ENCODE peak calls at places on chromosome 4, in five cellular contexts. M is pancreas; X is fibroblast of lung; E is CD8-positive, alpha-beta T cell; W is left ventricle myocardium inferior. P is an unnamed sample. For H3K27me3, the result is how much of the 10 kb centered on the place peaks cover.

GRCh38 chr4:11624370-11624769 is 195.7 kb upstream of the HS3ST1 start:
- DNase-seq in E (no peak), M (no peak), W (no peak), X (no peak), P (peak)

GRCh38 chr4:42306221-42307109 is 90.8 kb upstream of the SHISA3 start:
- DNase-seq in E (no peak), X (peak), M (no peak), W (peak), P (no peak)

GRCh38 chr4:176601156-176601555 is 191.6 kb downstream of the VEGFC start:
- DNase-seq in M (no peak), E (no peak), X (no peak), W (no peak), P (no peak)

GRCh38 chr4:24601121-24601520 is 16.8 kb upstream of the DHX15 start:
- DNase-seq in X (no peak), W (no peak), M (no peak), E (no peak), P (no peak)

GRCh38 chr4:776743-777441 is 49.0 kb downstream of the CPLX1 start:
- DNase-seq in W (no peak), X (no peak), M (no peak), E (no peak), P (no peak)

GRCh38 chr4:157045507-157046127 is 30.3 kb upstream of the GLRB start:
- DNase-seq in M (no peak), X (peak), W (no peak), E (no peak), P (peak)

GRCh38 chr4:119232286-119232685 is 19.8 kb downstream of the USP53 start:
- DNase-seq in M (no peak), E (no peak), X (no peak), W (no peak), P (no peak)

GRCh38 chr4:10949039-10949728 is 264.6 kb upstream of the CLNK start:
- DNase-seq in M (no peak), W (no peak), E (no peak), X (no peak), P (no peak)

GRCh38 chr4:24186466-24186865 is 296.6 kb upstream of the PPARGC1A start:
- DNase-seq in E (no peak), X (no peak), M (no peak), W (no peak), P (no peak)

GRCh38 chr4:111066001-111066400 is 443.1 kb upstream of the PITX2 start:
- DNase-seq in M (no peak), W (no peak), X (no peak), E (no peak), P (no peak)

GRCh38 chr4:126969360-126969759 is 663.4 kb upstream of the INTU start:
- DNase-seq in E (no peak), X (peak), M (no peak), W (no peak), P (no peak)

GRCh38 chr4:9608300-9608699 is 164.1 kb downstream of the DEFB131A start:
- DNase-seq in E (no peak), X (no peak), M (no peak), W (no peak), P (no peak)

GRCh38 chr4:140372607-140373327 is 679 bp upstream of the SCOC start:
- DNase-seq in X (no peak), W (no peak), E (peak), M (no peak), P (peak)

GRCh38 chr4:147682755-147683154 is 1.2 kb downstream of the PRMT9 start:
- DNase-seq in X (peak), W (no peak), M (no peak), E (no peak), P (no peak)

GRCh38 chr4:110787109-110787508 is 164.2 kb upstream of the PITX2 start:
- DNase-seq in E (no peak), X (peak), M (no peak), W (no peak), P (no peak)

GRCh38 chr4:9898596-9899345 is 117.3 kb downstream of the DRD5 start:
- DNase-seq in X (peak), E (no peak), M (no peak), W (peak), P (peak)

GRCh38 chr4:181661090-181661489 is 582.1 kb upstream of the TENM3 start:
- DNase-seq in W (no peak), X (peak), M (no peak), E (no peak), P (no peak)

GRCh38 chr4:1192091-1192492 is 19.7 kb upstream of the SPON2 start:
- DNase-seq in M (peak), E (peak), X (peak), W (peak), P (peak)

GRCh38 chr4:119300072-119300387 is 21.9 kb downstream of the FABP2 start:
- DNase-seq in X (peak), M (peak), E (no peak), W (peak), P (no peak)

GRCh38 chr4:31146366-31146765 is 426.2 kb downstream of the PCDH7 start:
- DNase-seq in X (no peak), M (no peak), E (no peak), W (no peak), P (peak)

GRCh38 chr4:26235500-26235899 is 85.3 kb upstream of the RBPJ start:
- DNase-seq in W (peak), E (no peak), X (peak), M (no peak), P (no peak)

GRCh38 chr4:37517326-37517725 is 168.8 kb downstream of the RELL1 start:
- DNase-seq in X (no peak), M (no peak), E (no peak), W (no peak), P (no peak)

GRCh38 chr4:16100833-16101232 is 17.0 kb upstream of the PROM1 start:
- DNase-seq in M (no peak), E (no peak), X (no peak), W (no peak), P (no peak)
- H3K27me3 ChIP-seq in M (under half), E (under half), X (under half), W (under half), P (under half)

GRCh38 chr4:20255251-20255586 is 3.5 kb downstream of the SLIT2 start:
- DNase-seq in E (no peak), W (no peak), X (no peak), M (no peak), P (no peak)

GRCh38 chr4:20253799-20254409 is 2.2 kb downstream of the SLIT2 start:
- DNase-seq in X (peak), W (peak), E (no peak), M (peak), P (no peak)

GRCh38 chr4:20254517-20255250 is 3.0 kb downstream of the SLIT2 start:
- DNase-seq in X (peak), M (peak), W (peak), E (no peak), P (no peak)

GRCh38 chr4:20256381-20256881 is 4.7 kb downstream of the SLIT2 start:
- DNase-seq in E (no peak), X (peak), W (no peak), M (no peak), P (no peak)

DNA sequence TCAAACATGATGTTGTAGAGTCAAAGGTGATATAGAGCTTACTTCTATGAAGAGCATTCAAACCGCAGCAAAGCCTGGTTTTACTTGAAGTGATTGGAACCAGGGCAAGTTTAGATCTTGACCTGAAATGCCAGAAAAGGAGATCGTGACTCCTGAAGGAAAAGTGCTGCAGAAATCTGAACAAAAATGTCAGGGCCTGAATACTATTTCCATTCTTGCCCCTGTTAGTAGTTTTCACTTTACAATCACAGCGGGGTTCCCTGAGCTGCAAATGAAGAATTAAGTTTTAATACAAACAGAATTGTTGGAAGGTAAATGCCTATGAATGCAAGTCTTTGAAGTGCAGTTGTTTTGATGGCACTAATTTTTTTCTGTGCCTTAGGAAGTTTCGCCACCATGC is 4.1 kb downstream of the SLIT2 start:
- DNase-seq in M (no peak), E (no peak), W (no peak), X (peak), P (no peak)
- H3K27me3 ChIP-seq in M (under half), E (under half), W (half or more), X (under half), P (under half)

GRCh38 chr4:8024073-8024786 is 84.6 kb upstream of the AFAP1 start:
- DNase-seq in M (peak), E (no peak), X (no peak), W (no peak), P (no peak)

GRCh38 chr4:8019396-8020365 is 80.0 kb upstream of the AFAP1 start:
- DNase-seq in M (peak), E (no peak), W (no peak), X (no peak), P (peak)

GRCh38 chr4:8022767-8023695 is 83.4 kb upstream of the AFAP1 start:
- DNase-seq in X (no peak), M (no peak), W (no peak), E (no peak), P (no peak)

GRCh38 chr4:8023696-8024033 is 84.0 kb upstream of the AFAP1 start:
- DNase-seq in X (no peak), M (no peak), W (no peak), E (no peak), P (no peak)

GRCh38 chr4:8021796-8022195 is 82.1 kb upstream of the AFAP1 start:
- DNase-seq in X (no peak), W (no peak), M (no peak), E (no peak), P (no peak)
- H3K27me3 ChIP-seq in X (under half), W (under half), M (under half), E (under half), P (under half)

GRCh38 chr4:85132117-85132516 is 165.6 kb upstream of the WDFY3 start:
- DNase-seq in W (no peak), M (no peak), E (no peak), X (no peak), P (no peak)

GRCh38 chr4:85128246-85129204 is 162.0 kb upstream of the WDFY3 start:
- DNase-seq in E (no peak), M (no peak), W (no peak), X (no peak), P (peak)

GRCh38 chr4:85126991-85127591 is 160.6 kb upstream of the WDFY3 start:
- DNase-seq in X (no peak), M (no peak), E (no peak), W (no peak), P (peak)

GRCh38 chr4:85125688-85126087 is 159.2 kb upstream of the WDFY3 start:
- DNase-seq in E (no peak), M (no peak), W (no peak), X (no peak), P (no peak)

DNA sequence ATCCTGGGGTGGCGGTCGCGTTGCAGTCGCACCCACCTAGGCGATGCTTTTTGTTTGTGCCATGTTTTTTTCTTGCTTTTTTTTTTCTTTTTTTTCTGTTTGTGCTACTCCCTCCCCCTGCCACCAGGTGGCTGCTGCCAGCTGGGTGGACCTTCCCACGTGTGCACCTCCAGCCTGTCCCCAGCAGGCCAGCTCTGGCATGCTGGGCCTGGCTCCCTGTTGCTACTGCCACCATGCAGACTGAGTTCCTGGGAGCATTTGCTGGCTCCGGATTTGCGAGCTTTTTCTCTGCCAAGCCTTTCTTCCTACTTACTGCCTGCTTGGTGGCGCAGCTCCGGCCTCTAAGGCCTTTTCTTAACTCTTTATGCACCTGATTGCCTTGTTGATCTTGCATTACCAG is 161.2 kb upstream of the WDFY3 start:
- DNase-seq in M (peak), X (peak), E (no peak), W (no peak), P (no peak)
- H3K27me3 ChIP-seq in M (under half), X (under half), E (under half), W (under half), P (under half)

DNA sequence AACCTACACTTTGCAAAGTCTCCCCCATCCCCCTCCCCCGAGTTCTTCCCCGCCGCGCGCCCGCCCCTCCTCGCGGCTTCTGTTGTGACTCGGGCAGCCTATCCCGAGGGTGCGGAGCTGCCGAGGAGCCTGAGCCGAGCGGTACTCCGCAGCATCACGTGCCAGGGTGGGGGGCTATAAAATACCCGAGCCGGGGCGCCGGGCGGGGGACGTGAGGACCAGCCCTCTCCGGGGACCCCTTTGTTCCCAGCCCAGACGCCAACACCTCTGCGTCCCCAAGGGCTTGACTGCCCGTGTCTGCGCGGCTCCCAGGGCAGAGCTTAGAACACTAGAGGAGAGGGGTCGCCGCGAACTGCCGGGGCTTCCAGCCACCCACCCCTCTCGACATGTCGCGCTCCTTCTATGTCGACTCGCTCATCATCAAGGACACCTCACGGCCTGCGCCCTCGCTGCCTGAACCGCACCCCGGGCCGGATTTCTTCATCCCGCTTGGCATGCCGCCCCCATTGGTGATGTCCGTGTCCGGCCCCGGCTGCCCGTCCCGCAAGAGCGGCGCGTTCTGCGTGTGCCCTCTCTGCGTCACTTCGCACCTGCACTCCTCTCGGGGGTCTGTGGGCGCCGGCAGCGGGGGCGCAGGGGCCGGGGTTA is at the start of gene GSX2:
- DNase-seq in X (no peak), M (peak), E (no peak), W (peak), P (no peak)
- H3K27me3 ChIP-seq in X (under half), M (under half), E (under half), W (half or more), P (under half)

P was measured in small intestine.